ENCODE peak calls at places on chromosomes 5 and 9, in eight cellular contexts. A is right atrium auricular region; C is uterus; Y is aorta; K is heart right ventricle; U is CD8-positive, alpha-beta memory T cell; J is astrocyte; B is psoas muscle. P is an unnamed sample. For H3K4me1, the result is how much of the 10 kb centered on the place peaks cover.

GRCh38 chr9:76642701-76643209 is 121.5 kb upstream of the PCA3 start:
- DNase-seq in U (no peak), C (no peak), K (no peak), J (no peak), B (no peak), Y (no peak), A (no peak), P (no peak)

GRCh38 chr5:1763548-1763911 is 36.1 kb downstream of the MRPL36 start:
- DNase-seq in U (peak), K (peak), B (no peak), J (peak), A (no peak), C (no peak), Y (peak), P (peak)

GRCh38 chr9:81535542-81536241 is 153.7 kb downstream of the TLE1 start:
- DNase-seq in K (no peak), A (no peak), B (no peak), J (peak), U (no peak), Y (no peak), C (no peak), P (no peak)

GRCh38 chr5:92979716-92980115 is 601.3 kb downstream of the NR2F1-AS1 start:
- DNase-seq in A (no peak), B (no peak), U (no peak), Y (no peak), K (no peak), C (no peak), J (no peak), P (no peak)

GRCh38 chr5:133130387-133131118 is 78.7 kb downstream of the HSPA4 start:
- DNase-seq in B (no peak), K (no peak), A (no peak), Y (no peak), C (no peak), U (no peak), J (no peak), P (no peak)

GRCh38 chr5:145752534-145752933 is 82.6 kb downstream of the PRELID2 start:
- DNase-seq in C (no peak), A (no peak), B (no peak), K (no peak), Y (no peak), U (no peak), J (peak), P (no peak)

GRCh38 chr5:1882337-1883119 is at the start of gene IRX4:
- DNase-seq in U (no peak), C (no peak), J (peak), K (no peak), A (no peak), Y (peak), B (peak), P (peak)

GRCh38 chr5:116652903-116653302 is 78.3 kb upstream of the SEMA6A start:
- DNase-seq in A (no peak), K (no peak), B (no peak), J (peak), U (no peak), Y (no peak), C (no peak), P (no peak)

GRCh38 chr5:125411163-125412050 is 665.0 kb upstream of the ZNF608 start:
- DNase-seq in Y (no peak), U (no peak), B (no peak), K (peak), C (peak), A (no peak), J (peak), P (no peak)

GRCh38 chr5:125409101-125409495 is 662.7 kb upstream of the ZNF608 start:
- DNase-seq in B (no peak), U (no peak), Y (no peak), J (no peak), C (no peak), A (no peak), K (no peak), P (no peak)

GRCh38 chr5:125409496-125410351 is 663.3 kb upstream of the ZNF608 start:
- DNase-seq in U (no peak), C (no peak), A (no peak), K (no peak), J (peak), B (no peak), Y (no peak), P (no peak)

GRCh38 chr5:125412051-125412560 is 665.7 kb upstream of the ZNF608 start:
- DNase-seq in K (no peak), C (no peak), B (no peak), J (peak), A (no peak), Y (no peak), U (no peak), P (no peak)

GRCh38 chr5:125410501-125411162 is 664.2 kb upstream of the ZNF608 start:
- DNase-seq in K (no peak), A (no peak), U (no peak), Y (no peak), J (peak), B (no peak), C (no peak), P (no peak)
- H3K4me1 ChIP-seq in K (under half), A (half or more), U (under half), Y (under half), J (under half), B (under half), C (under half), P (under half)

DNA sequence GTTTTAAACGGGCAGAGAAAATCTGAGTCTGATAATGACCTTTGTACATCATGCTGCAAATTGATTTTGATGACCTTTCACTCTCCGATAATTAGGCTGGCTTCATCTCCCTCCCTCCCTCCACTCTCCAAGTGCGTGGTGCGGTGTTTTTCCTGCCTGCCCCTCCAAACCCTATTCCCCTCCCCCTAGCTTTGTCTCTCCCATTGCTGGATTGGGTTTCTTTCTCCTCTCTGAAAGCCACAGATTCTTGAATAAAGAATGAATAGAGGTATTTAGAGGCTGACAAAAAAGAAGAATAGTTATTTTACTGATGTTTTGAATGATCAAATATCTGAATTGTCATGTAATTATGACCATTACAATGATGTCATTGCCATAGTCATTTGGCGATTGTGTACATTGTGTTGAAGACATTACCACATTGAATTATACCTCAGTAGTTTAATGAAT is 571.1 kb upstream of the ZNF608 start:
- DNase-seq in C (no peak), A (no peak), B (no peak), Y (no peak), J (peak), K (no peak), U (no peak), P (no peak)
- H3K27ac ChIP-seq in C (no peak), A (no peak), B (no peak), Y (no peak), J (no peak), K (no peak), U (no peak), P (no peak)

DNA sequence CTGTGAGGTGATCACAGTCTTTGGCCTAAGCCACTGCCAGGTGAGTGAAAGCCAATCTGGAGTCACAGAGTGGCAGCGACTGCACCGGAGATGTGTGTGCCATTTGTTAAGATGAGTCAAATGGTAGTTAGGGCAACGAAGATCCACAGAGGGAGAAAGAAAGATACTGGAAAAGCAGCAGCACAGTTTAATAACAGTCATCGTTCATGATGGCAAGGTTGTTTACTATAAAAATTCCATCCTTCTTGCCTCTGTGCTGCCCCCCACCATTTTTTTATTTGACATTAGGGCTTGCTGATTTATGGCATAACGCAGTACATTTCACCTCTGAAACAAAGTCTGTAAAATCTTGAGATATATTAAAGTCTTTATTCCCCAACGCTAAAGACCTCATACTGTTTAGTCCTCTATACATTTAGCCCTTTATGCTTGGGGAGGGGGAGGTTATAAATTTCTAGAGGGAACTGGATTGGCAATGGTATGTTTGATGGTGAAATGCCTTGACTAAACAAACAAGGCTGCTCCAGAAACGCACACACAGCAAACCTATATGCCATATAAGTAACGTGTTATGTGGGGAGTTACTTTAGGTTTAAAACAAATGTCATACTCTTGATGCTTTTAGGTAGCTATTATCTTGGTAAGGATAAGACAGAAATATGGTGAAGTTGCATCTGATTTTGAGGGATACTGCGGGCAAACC is 55.8 kb upstream of the ABL1 start:
- DNase-seq in Y (no peak), B (peak), U (no peak), K (no peak), C (peak), A (no peak), J (peak), P (no peak)
- H3K4me1 ChIP-seq in Y (under half), B (half or more), U (under half), K (half or more), C (under half), A (under half), J (under half), P (under half)

GRCh38 chr5:150513375-150514309 is 5.7 kb downstream of the NDST1 start:
- DNase-seq in C (no peak), Y (no peak), A (no peak), K (no peak), B (peak), U (no peak), J (no peak), P (no peak)

GRCh38 chr5:150512368-150512747 is 4.4 kb downstream of the NDST1 start:
- DNase-seq in K (no peak), A (peak), C (peak), J (no peak), B (peak), U (no peak), Y (no peak), P (no peak)

GRCh38 chr5:150515446-150515845 is 7.5 kb downstream of the NDST1 start:
- DNase-seq in J (peak), C (peak), K (no peak), B (peak), U (no peak), A (peak), Y (no peak), P (no peak)

GRCh38 chr5:150516011-150516410 is 8.1 kb downstream of the NDST1 start:
- DNase-seq in Y (no peak), U (no peak), B (peak), J (peak), K (peak), A (peak), C (no peak), P (no peak)

DNA sequence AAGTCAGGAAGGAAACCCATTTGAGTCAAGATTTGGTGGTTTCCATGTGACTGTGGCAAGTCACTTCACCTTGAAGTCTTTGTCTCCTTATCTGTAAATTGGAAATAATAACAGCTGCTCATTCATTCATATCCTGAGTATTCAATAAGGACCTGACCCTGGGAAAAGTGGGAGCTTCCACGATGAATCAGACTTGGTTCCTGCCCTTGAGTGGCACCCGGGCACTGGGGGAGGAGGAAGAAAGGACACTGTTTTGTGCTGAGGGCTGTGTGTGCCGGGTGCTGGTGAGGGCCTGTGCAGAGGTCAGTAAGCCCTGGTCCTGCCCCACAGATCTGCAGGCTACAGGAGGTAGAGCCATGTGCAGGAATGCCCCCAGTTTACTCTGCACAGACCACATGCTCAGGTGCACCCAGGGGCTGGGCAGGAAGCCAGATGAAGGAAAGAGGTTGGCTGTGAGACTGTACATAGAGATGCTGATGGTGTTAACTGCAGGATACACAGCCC is 6.8 kb downstream of the NDST1 start:
- DNase-seq in C (no peak), B (peak), Y (no peak), U (no peak), J (peak), A (no peak), K (no peak), P (peak)
- H3K27ac ChIP-seq in C (peak), B (peak), Y (peak), U (no peak), J (peak), A (peak), K (peak), P (peak)

GRCh38 chr5:180977852-180978251 is 10.8 kb upstream of the BTNL3 start:
- DNase-seq in U (no peak), K (no peak), A (no peak), B (no peak), J (no peak), Y (no peak), C (no peak), P (no peak)
- H3K4me1 ChIP-seq in U (under half), K (under half), A (under half), B (under half), J (under half), Y (under half), C (under half), P (under half)

GRCh38 chr9:89078421-89078820 is 87.2 kb downstream of the S1PR3 start:
- DNase-seq in J (no peak), A (no peak), Y (no peak), C (no peak), B (no peak), U (no peak), K (no peak), P (no peak)

GRCh38 chr9:89079421-89079820 is 88.2 kb downstream of the S1PR3 start:
- DNase-seq in Y (no peak), J (peak), K (no peak), U (no peak), A (no peak), B (no peak), C (no peak), P (no peak)

GRCh38 chr9:89080193-89080592 is 88.9 kb downstream of the S1PR3 start:
- DNase-seq in A (peak), U (no peak), J (no peak), K (peak), B (peak), Y (no peak), C (peak), P (no peak)

GRCh38 chr9:89077519-89077918 is 86.3 kb downstream of the S1PR3 start:
- DNase-seq in A (peak), U (no peak), B (no peak), K (no peak), C (no peak), J (no peak), Y (no peak), P (no peak)

DNA sequence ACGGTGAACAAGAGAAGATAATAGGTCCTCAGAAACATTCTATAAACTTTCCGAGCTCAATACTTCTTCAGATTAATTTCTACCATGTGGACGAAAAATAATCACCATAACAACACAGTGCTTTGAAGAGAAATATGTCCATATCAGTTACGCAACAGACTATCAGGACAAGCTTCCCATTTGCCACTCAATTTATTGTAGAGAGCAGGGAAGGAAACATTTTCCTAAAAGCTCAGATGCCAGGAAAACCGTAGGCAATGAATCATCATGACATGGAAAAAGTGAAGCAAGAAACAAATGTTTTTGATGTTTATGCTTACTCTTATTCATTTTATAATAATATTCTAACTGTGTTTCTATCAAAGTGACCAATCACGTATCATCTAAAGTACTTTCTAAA is 87.6 kb downstream of the S1PR3 start:
- DNase-seq in U (no peak), C (no peak), Y (no peak), J (peak), K (no peak), B (no peak), A (no peak), P (no peak)
- H3K27ac ChIP-seq in U (no peak), C (no peak), Y (no peak), J (peak), K (no peak), B (no peak), A (no peak), P (peak)

GRCh38 chr9:129987047-129987446 is 55.9 kb downstream of the FNBP1 start:
- DNase-seq in A (no peak), B (no peak), Y (no peak), U (no peak), K (no peak), J (no peak), C (no peak), P (no peak)
- H3K4me1 ChIP-seq in A (under half), B (under half), Y (under half), U (half or more), K (under half), J (under half), C (under half), P (under half)

DNA sequence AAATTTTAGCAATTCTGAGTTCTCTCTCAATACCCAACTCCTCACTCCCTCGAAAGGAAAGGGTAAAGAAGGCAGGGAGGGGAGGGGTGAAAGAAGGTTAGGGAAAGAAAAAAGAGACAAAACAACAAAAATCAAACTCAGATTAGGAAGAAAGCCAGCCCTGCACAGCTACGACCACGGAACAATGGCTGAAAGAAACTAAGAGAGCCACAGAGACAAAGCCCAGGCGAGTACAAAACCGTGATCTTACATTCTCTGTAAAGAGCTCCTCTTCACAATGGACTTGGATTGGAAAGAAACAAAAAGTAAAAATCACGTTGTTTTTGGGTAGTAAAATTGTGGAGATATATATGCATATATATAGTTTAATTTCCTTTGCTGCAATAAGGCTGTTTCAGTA is 17.1 kb downstream of the PSMB7 start:
- DNase-seq in Y (no peak), C (no peak), U (no peak), J (no peak), K (no peak), A (no peak), B (no peak), P (no peak)
- H3K27ac ChIP-seq in Y (no peak), C (no peak), U (no peak), J (no peak), K (no peak), A (no peak), B (peak), P (no peak)

DNA sequence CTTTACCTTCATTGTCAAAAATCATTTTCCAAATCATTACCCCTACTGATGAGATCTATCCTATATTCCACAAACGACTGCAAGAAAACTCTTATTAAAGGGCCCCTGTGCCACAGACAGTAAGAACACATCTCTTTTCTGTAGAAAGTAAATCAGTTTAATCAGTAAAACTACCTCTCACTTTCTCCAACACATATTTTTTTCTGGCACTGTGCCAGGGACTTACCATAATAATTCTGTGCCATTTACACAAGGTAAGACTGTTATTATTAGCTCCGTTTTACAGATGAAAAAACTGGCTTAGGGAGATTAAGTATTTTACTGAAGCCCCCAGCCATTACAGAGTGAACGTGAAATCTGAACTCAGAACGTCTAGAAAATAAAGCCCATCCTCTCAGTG is 587.0 kb upstream of the COX7C start:
- DNase-seq in A (no peak), K (no peak), J (no peak), U (no peak), Y (no peak), C (no peak), B (no peak), P (no peak)
- H3K4me1 ChIP-seq in A (under half), K (under half), J (under half), U (under half), Y (under half), C (under half), B (under half), P (under half)